ENCODE peak calls at places on chromosome 6, in five cellular contexts. X, D, G, M and T are unnamed samples.

GRCh38 chr6:12289655-12290489 is at the start of gene EDN1:
- DNase-seq in D (peak; percentile 4), X (peak; percentile 72), M (peak; percentile 92), G (peak; percentile 55), T (peak; percentile 56)

GRCh38 chr6:13574571-13575376 is at the start of gene SIRT5:
- DNase-seq in D (peak; percentile 66), M (peak; percentile 95), X (peak; percentile 66), G (peak; percentile 68), T (peak; percentile 86)

GRCh38 chr6:106439459-106439858 is 78.9 kb downstream of the CRYBG1 start:
- DNase-seq in X (no peak), M (no peak), D (no peak), G (no peak), T (no peak)

GRCh38 chr6:31180500-31180899 is 10.0 kb upstream of the POU5F1 start:
- DNase-seq in M (peak; percentile 75), D (peak; percentile 24), X (no peak), G (peak; percentile 66), T (no peak)

GRCh38 chr6:51830666-51831065 is 256.7 kb downstream of the PKHD1 start:
- DNase-seq in X (no peak), G (no peak), M (no peak), D (no peak), T (no peak)

GRCh38 chr6:170093658-170094596 is 197.0 kb downstream of the DLL1 start:
- DNase-seq in G (peak; percentile 11), M (peak; percentile 33), D (no peak), X (no peak), T (peak; percentile 38)

GRCh38 chr6:12203001-12203400 is 87.2 kb upstream of the EDN1 start:
- DNase-seq in X (peak; percentile 25), D (no peak), M (peak; percentile 80), G (no peak), T (no peak)

GRCh38 chr6:87692097-87692496 is 9.9 kb downstream of the AKIRIN2 start:
- DNase-seq in X (no peak), M (no peak), D (no peak), G (no peak), T (no peak)

GRCh38 chr6:143468026-143468425 is 17.4 kb downstream of the PEX3 start:
- DNase-seq in X (no peak), D (no peak), G (no peak), M (no peak), T (no peak)

GRCh38 chr6:135686784-135687301 is 164.7 kb upstream of the PDE7B start:
- DNase-seq in M (no peak), D (no peak), G (no peak), X (no peak), T (no peak)

GRCh38 chr6:158797331-158798202 is 21.6 kb downstream of the EZR start:
- DNase-seq in D (no peak), X (no peak), G (no peak), M (peak; percentile 11), T (no peak)

GRCh38 chr6:26157150-26157837 is 70.1 kb downstream of the HFE start:
- DNase-seq in M (peak; percentile 87), D (peak; percentile 51), X (peak; percentile 70), G (no peak), T (no peak)

GRCh38 chr6:129766959-129767728 is 57.2 kb upstream of the ARHGAP18 start:
- DNase-seq in M (peak; percentile 87), X (peak; percentile 13), G (peak; percentile 22), D (peak; percentile 33), T (peak; percentile 65)

GRCh38 chr6:106360410-106360988 is at the start of gene CRYBG1:
- DNase-seq in G (peak; percentile 33), X (peak; percentile 44), D (peak; percentile 61), M (peak; percentile 99), T (peak; percentile 17)

GRCh38 chr6:156857573-156857972 is 80.4 kb downstream of the ARID1B start:
- DNase-seq in X (no peak), M (no peak), G (no peak), D (no peak), T (no peak)

GRCh38 chr6:37381579-37381978 is 27.8 kb downstream of the RNF8 start:
- DNase-seq in M (peak; percentile 84), G (no peak), X (peak; percentile 36), D (no peak), T (no peak)

GRCh38 chr6:52992980-52993379 is 2.1 kb downstream of the GSTA4 start:
- DNase-seq in G (no peak), X (no peak), D (no peak), M (no peak), T (no peak)

GRCh38 chr6:165876568-165876967 is 213.5 kb upstream of the PDE10A start:
- DNase-seq in G (peak; percentile 74), D (no peak), X (no peak), M (no peak), T (no peak)

GRCh38 chr6:104771258-104771832 is 88.4 kb downstream of the HACE1 start:
- DNase-seq in X (no peak), M (no peak), G (no peak), D (no peak), T (no peak)

GRCh38 chr6:135833806-135834205 is 17.7 kb upstream of the PDE7B start:
- DNase-seq in M (no peak), D (no peak), G (no peak), X (no peak), T (no peak)

GRCh38 chr6:88520020-88520338 is 353.8 kb upstream of the CNR1 start:
- DNase-seq in G (no peak), X (no peak), M (no peak), D (no peak), T (no peak)

GRCh38 chr6:123777554-123777953 is 26.1 kb upstream of the NKAIN2 start:
- DNase-seq in M (no peak), X (no peak), D (no peak), G (no peak), T (no peak)

GRCh38 chr6:145559836-145560235 is 175.5 kb downstream of the EPM2A start:
- DNase-seq in G (no peak), D (no peak), M (no peak), X (no peak), T (no peak)

GRCh38 chr6:163983601-163984445 is 569.3 kb downstream of the QKI start:
- DNase-seq in G (no peak), M (no peak), D (no peak), X (no peak), T (no peak)

GRCh38 chr6:131765081-131765852 is 42.6 kb upstream of the ENPP1 start:
- DNase-seq in G (no peak), X (no peak), D (no peak), M (peak; percentile 49), T (no peak)

GRCh38 chr6:73180718-73181619 is 44.3 kb downstream of the KHDC1L start:
- DNase-seq in D (no peak), X (no peak), M (no peak), G (no peak), T (peak; percentile 54)

GRCh38 chr6:155045561-155046404 is 50.7 kb downstream of the TIAM2 start:
- DNase-seq in D (no peak), G (no peak), X (no peak), M (no peak), T (no peak)

GRCh38 chr6:75735491-75736186 is 13.4 kb upstream of the MYO6 start:
- DNase-seq in D (no peak), G (no peak), X (no peak), M (no peak), T (no peak)

GRCh38 chr6:77124604-77125003 is 338.7 kb downstream of the HTR1B start:
- DNase-seq in M (no peak), G (no peak), D (no peak), X (no peak), T (no peak)

DNA sequence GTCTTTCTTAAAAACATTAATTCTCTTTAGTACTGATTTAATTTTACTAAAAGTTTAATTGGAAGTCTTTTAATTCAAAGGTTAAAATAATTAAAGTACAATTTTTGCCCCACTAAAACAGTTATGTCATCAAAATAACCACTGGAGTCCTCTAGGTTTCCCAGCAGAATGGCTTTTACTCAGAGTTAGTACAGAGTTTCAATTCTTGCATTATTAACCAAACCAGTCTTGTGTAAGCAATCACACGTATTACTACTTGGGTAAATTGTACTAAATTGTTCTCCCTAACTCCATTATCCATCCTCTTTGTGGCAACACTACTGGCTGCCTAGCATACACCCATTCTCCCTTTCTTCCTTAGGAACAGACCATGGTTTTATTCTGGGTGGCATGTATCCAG is 36.9 kb downstream of the CDK19 start:
- DNase-seq in G (no peak), M (no peak), X (no peak), D (no peak), T (no peak)
- H3K27me3 ChIP-seq in G (no peaks in the 10 kb centered on the region), M (no peaks in the 10 kb centered on the region), X (no peaks in the 10 kb centered on the region), D (no peaks in the 10 kb centered on the region), T (no peaks in the 10 kb centered on the region)

GRCh38 chr6:1376653-1377052 is 12.7 kb upstream of the FOXF2 start:
- DNase-seq in D (no peak), M (no peak), X (no peak), G (no peak), T (no peak)
- H3K27me3 ChIP-seq in D (peaks cover 28% of the 10 kb centered on the region), M (peaks cover 92% of the 10 kb centered on the region), X (peaks cover 74% of the 10 kb centered on the region), G (no peaks in the 10 kb centered on the region), T (peaks cover 58% of the 10 kb centered on the region)

GRCh38 chr6:134678436-134678889 is 271.4 kb downstream of the ALDH8A1 start:
- DNase-seq in M (no peak), G (no peak), X (no peak), D (no peak), T (peak; percentile 55)
- H3K27me3 ChIP-seq in M (no peaks in the 10 kb centered on the region), G (no peaks in the 10 kb centered on the region), X (no peaks in the 10 kb centered on the region), D (no peaks in the 10 kb centered on the region), T (no peaks in the 10 kb centered on the region)

DNA sequence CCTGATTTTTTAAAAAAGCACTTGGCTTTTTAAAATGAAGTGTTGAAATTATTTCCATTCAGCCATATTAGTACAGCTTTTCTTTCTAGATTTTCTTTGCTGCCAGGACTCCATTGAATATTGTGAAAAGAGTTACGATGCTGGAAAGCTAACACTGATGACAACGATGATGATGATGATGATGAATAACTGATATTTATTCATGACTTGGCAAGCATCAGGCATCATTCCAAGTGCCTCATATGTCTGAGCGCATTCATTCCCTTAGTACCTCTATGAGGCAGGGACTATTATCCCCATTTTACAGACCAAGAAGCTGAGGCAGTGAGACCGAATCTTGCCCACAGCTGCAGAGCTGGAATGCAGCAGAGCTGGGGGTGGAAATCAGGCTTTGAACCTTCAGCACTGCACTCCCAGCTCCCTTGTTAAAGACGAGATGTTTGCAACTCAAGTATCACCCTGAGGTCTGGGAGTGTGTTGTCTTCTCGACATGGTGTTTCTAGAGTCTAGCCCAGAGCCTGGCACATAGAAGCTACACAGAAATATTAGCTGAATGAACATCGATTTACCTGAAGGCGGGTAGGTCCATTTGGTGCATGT is 85.5 kb upstream of the FRMD1 start:
- DNase-seq in X (no peak), M (peak; percentile 22), D (no peak), G (no peak), T (no peak)
- H3K27me3 ChIP-seq in X (no peaks in the 10 kb centered on the region), M (no peaks in the 10 kb centered on the region), D (no peaks in the 10 kb centered on the region), G (no peaks in the 10 kb centered on the region), T (no peaks in the 10 kb centered on the region)

DNA sequence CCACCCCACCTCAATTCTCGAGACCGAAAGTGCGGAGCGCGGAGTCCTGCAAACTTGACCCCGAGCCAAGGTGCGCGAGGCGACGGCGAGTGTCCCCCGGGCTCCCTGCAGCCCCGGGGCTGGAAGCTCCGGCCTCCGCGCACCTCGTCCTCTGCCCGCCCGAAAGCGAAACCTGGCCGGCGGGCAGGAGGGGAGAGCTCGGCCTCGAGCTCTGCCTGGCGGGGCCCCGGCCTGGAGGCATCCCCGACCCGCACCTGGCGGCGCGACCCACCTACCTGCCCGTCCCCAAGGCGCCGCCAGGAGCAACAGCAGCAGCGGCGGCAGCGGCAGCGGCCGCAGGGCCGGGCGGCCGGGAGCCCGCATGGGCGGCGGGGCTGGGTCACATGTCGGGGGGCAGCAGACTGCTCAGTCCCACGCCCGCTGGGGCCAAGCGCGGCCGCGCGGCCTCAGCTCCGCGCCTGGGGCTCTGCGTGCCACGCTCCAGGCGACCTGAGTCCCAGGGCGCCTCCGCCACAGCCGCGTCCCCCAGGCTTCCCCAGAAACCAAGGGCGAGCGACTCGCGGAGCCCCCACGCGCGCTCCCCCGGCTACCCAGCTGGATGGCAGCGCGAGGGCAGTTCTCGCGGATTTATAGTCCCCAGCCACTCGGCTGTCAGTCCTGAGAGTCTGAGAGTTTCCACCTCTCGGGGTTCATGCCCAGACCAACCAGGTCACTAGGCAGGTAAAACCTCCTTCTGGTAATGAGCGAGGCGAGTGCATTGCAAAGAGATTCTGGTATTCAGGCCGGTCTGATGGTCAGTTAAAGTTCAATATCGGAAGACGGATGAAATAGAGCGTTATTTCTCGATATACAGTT is at the start of gene IL20RA:
- DNase-seq in G (peak; percentile 43), D (peak; percentile 3), X (no peak), M (peak; percentile 81), T (no peak)
- H3K27me3 ChIP-seq in G (no peaks in the 10 kb centered on the region), D (peaks cover 35% of the 10 kb centered on the region), X (peaks cover 49% of the 10 kb centered on the region), M (peaks cover 78% of the 10 kb centered on the region), T (peaks cover 8% of the 10 kb centered on the region)